ENCODE peak calls at places on chromosomes 4 and X, in five cellular contexts. F is Peyer's patch, Z is NCI-H345, X is NCI-H1417, R is cardiac muscle cell. U is an unnamed sample.

GRCh38 chrX:80120335-80120734 is 105.8 kb downstream of the TBX22 start:
- DNase-seq in Z (no peak), R (no peak), F (no peak), X (no peak), U (no peak)

GRCh38 chr4:25552580-25553271 is 102.9 kb upstream of the SLC34A2 start:
- DNase-seq in F (peak; percentile 72), R (no peak), X (no peak), Z (no peak), U (no peak)

GRCh38 chr4:84470204-84470785 is 28.8 kb downstream of the NKX6-1 start:
- DNase-seq in X (no peak), Z (no peak), R (no peak), F (no peak), U (no peak)

GRCh38 chrX:151013164-151013743 is 30.1 kb downstream of the HMGB3 start:
- DNase-seq in F (no peak), Z (no peak), R (no peak), X (no peak), U (no peak)

GRCh38 chr4:187302456-187302855 is 578.8 kb upstream of the FAT1 start:
- DNase-seq in Z (no peak), R (no peak), X (no peak), F (no peak), U (no peak)

GRCh38 chrX:132127748-132128147 is at the start of gene FRMD7:
- DNase-seq in F (no peak), R (no peak), X (no peak), Z (no peak), U (no peak)

GRCh38 chrX:3697220-3697684 is 16.2 kb downstream of the PRKX start:
- DNase-seq in R (no peak), Z (no peak), X (no peak), F (no peak), U (peak; percentile 52)

GRCh38 chr4:112515278-112516075 is 503 bp downstream of the NEUROG2 start:
- DNase-seq in F (peak; percentile 56), X (peak; percentile 82), Z (peak; percentile 41), R (peak; percentile 65), U (peak; percentile 30)

GRCh38 chr4:114109776-114110175 is 130.3 kb upstream of the ARSJ start:
- DNase-seq in F (no peak), R (no peak), Z (no peak), X (no peak), U (no peak)

GRCh38 chr4:1211951-1212545 is 36.9 kb downstream of the CTBP1 start:
- DNase-seq in X (no peak), Z (no peak), R (no peak), F (no peak), U (no peak)

GRCh38 chrX:150482537-150483217 is 85.7 kb upstream of the MTM1 start:
- DNase-seq in X (peak; percentile 4), R (no peak), Z (no peak), F (no peak), U (peak; percentile 38)

GRCh38 chr4:147674073-147674472 is 9.9 kb downstream of the PRMT9 start:
- DNase-seq in X (peak; percentile 61), R (no peak), Z (no peak), F (no peak), U (no peak)

GRCh38 chrX:68504237-68504636 is 5.4 kb downstream of the YIPF6 start:
- DNase-seq in R (no peak), F (no peak), X (no peak), Z (no peak), U (no peak)

GRCh38 chrX:47898024-47898423 is 61.3 kb downstream of the ZNF81 start:
- DNase-seq in Z (no peak), R (no peak), X (no peak), F (no peak), U (no peak)

GRCh38 chr4:7714176-7714575 is 225.5 kb downstream of the AFAP1 start:
- DNase-seq in X (no peak), Z (no peak), R (no peak), F (no peak), U (no peak)

U was measured in K562.